ENCODE peak calls at places on chromosome 1, in eight cellular contexts. O is HT-29; P is EL; T is GM06990; Y is iris pigment epithelial cell; R is NCI-H2029; Q is M059J; A is stimulated activated effector memory CD8-positive, alpha-beta T cell treated with anti-CD3 and anti-CD28 coated beads, Interleukin-12 subunit alpha, Interleukin-12 subunit beta, amount 100 ng/mL, for 72 hours. Z is an unnamed sample.

GRCh38 chr1:58927026-58927721 is 143.3 kb upstream of the JUN start:
- DNase-seq in O (peak; percentile 39), P (no peak), T (no peak), Y (no peak), R (peak; percentile 91), Q (no peak), A (no peak), Z (no peak)

GRCh38 chr1:40450491-40451237 is 388 bp downstream of the ZFP69B start:
- DNase-seq in O (no peak), P (peak; percentile 75), T (peak; percentile 84), Y (peak; percentile 88), R (no peak), Q (peak; percentile 37), A (peak; percentile 70), Z (peak; percentile 76)

GRCh38 chr1:198088360-198089071 is 68.3 kb upstream of the NEK7 start:
- DNase-seq in O (peak; percentile 64), P (peak; percentile 73), T (no peak), Y (peak; percentile 64), R (no peak), Q (peak; percentile 66), A (no peak), Z (peak; percentile 76)

GRCh38 chr1:111814305-111814628 is 58.6 kb downstream of the DDX20 start:
- DNase-seq in O (no peak), P (no peak), T (no peak), Y (no peak), R (no peak), Q (no peak), A (no peak), Z (no peak)

GRCh38 chr1:84929581-84929980 is 36.6 kb upstream of the LPAR3 start:
- DNase-seq in O (no peak), P (no peak), T (no peak), Y (no peak), R (no peak), Q (no peak), A (no peak), Z (no peak)

GRCh38 chr1:53125122-53125521 is 17.3 kb downstream of the SLC1A7 start:
- DNase-seq in O (no peak), P (no peak), T (no peak), Y (no peak), R (no peak), Q (no peak), A (no peak), Z (no peak)

GRCh38 chr1:212699839-212700596 is at the start of gene BATF3:
- DNase-seq in O (no peak), P (peak; percentile 65), T (peak; percentile 82), Y (no peak), R (no peak), Q (peak; percentile 51), A (peak; percentile 67), Z (no peak)

GRCh38 chr1:12376236-12377064 is 146.6 kb downstream of the VPS13D start:
- DNase-seq in O (peak; percentile 33), P (no peak), T (no peak), Y (peak; percentile 40), R (no peak), Q (no peak), A (no peak), Z (no peak)

GRCh38 chr1:2145946-2146835 is 48.4 kb downstream of the FAAP20 start:
- DNase-seq in O (no peak), P (no peak), T (no peak), Y (no peak), R (no peak), Q (no peak), A (no peak), Z (no peak)

GRCh38 chr1:15531682-15532081 is 5.0 kb downstream of the DNAJC16 start:
- DNase-seq in O (no peak), P (no peak), T (no peak), Y (no peak), R (no peak), Q (no peak), A (no peak), Z (no peak)

GRCh38 chr1:19250629-19251304 is 557 bp downstream of the EMC1 start:
- DNase-seq in O (peak; percentile 43), P (peak; percentile 13), T (no peak), Y (no peak), R (no peak), Q (peak; percentile 24), A (no peak), Z (no peak)

GRCh38 chr1:218866507-218866906 is 307.2 kb upstream of the LYPLAL1 start:
- DNase-seq in O (no peak), P (no peak), T (no peak), Y (no peak), R (no peak), Q (no peak), A (no peak), Z (no peak)

GRCh38 chr1:188888387-188888786 is 1589.3 kb downstream of the BRINP3 start:
- DNase-seq in O (no peak), P (peak; percentile 40), T (no peak), Y (peak; percentile 85), R (no peak), Q (peak; percentile 22), A (no peak), Z (no peak)

GRCh38 chr1:19028546-19029129 is 72.2 kb upstream of the IFFO2 start:
- DNase-seq in O (peak; percentile 45), P (no peak), T (no peak), Y (no peak), R (no peak), Q (no peak), A (no peak), Z (no peak)

Z was measured in astrocyte of the spinal cord.